ENCODE peak calls at places on chromosomes 1 and 21, in five cellular contexts. W is heart left ventricle, X is HCT116, L is right lobe of liver, S is GM12878. Y is an unnamed sample.

GRCh38 chr1:55504306-55504706 is 289.1 kb upstream of the USP24 start:
- ATAC-seq in X (no peak), S (no peak), L (no peak), W (no peak), Y (no peak)

GRCh38 chr1:6491480-6491962 is at the start of gene PLEKHG5:
- ATAC-seq in S (no peak), L (no peak), W (no peak), X (peak; percentile 14), Y (no peak)

GRCh38 chr1:43306688-43307457 is 6.1 kb downstream of the TIE1 start:
- ATAC-seq in S (no peak), X (no peak), L (peak; percentile 25), W (no peak), Y (no peak)

GRCh38 chr1:203450016-203450415 is 25.6 kb upstream of the PRELP start:
- ATAC-seq in S (no peak), X (no peak), W (no peak), L (no peak), Y (no peak)

GRCh38 chr1:165451696-165452095 is 6.8 kb upstream of the RXRG start:
- ATAC-seq in X (no peak), W (no peak), L (no peak), S (no peak), Y (no peak)

GRCh38 chr1:4684142-4684541 is 29.7 kb downstream of the AJAP1 start:
- ATAC-seq in X (no peak), W (no peak), L (no peak), S (no peak), Y (no peak)

GRCh38 chr1:9250336-9250585 is 15.7 kb downstream of the H6PD start:
- ATAC-seq in W (no peak), X (peak; percentile 41), L (no peak), S (no peak), Y (no peak)

GRCh38 chr1:61190476-61191067 is 108.2 kb downstream of the NFIA start:
- ATAC-seq in S (no peak), L (no peak), X (no peak), W (no peak), Y (no peak)

GRCh38 chr1:12544992-12545391 is 73.0 kb downstream of the DHRS3 start:
- ATAC-seq in L (no peak), W (no peak), S (no peak), X (no peak), Y (no peak)

GRCh38 chr1:118931876-118932275 is 56.3 kb downstream of the TBX15 start:
- ATAC-seq in X (no peak), W (no peak), L (no peak), S (no peak), Y (no peak)

DNA sequence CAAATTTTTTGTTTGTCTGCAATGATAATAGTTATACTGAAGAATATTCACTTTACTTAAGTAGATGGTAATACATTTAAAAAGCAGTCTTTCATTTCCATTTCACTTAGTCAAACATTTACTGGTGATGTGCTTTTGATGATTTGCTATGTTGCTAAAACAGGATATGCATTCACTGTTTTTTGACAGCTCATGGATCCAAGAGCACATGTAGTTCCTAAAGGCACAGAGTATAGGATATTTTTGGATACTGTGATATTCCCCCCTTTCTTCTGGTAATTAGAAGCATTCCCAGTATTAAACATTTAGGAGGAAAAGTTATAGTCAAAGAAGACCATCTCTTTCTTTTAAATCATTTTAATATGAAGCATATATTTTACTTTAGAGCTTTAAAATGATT is 45.9 kb downstream of the RAP1A start:
- ATAC-seq in L (no peak), S (no peak), X (no peak), W (peak; percentile 75), Y (no peak)
- H3K4me1 ChIP-seq in L (peaks cover 10% of the 10 kb centered on the region), S (peaks cover 12% of the 10 kb centered on the region), X (no peaks in the 10 kb centered on the region), W (peaks cover 76% of the 10 kb centered on the region), Y (peaks cover 23% of the 10 kb centered on the region)

GRCh38 chr1:248825909-248826760 is at the start of gene SH3BP5L:
- ATAC-seq in X (peak; percentile 89), S (peak; percentile 91), L (peak; percentile 92), W (peak; percentile 97), Y (peak; percentile 97)
- TF ChIP-seq POLR2A in X (no peak), S (peak; percentile 82), L (peak; percentile 77), W (peak; percentile 70), Y (peak; percentile 88)

GRCh38 chr1:21342961-21343838 is 52.9 kb upstream of the ECE1 start:
- ATAC-seq in S (peak; percentile 66), W (no peak), L (no peak), X (no peak), Y (no peak)
- H3K4me1 ChIP-seq in S (peaks cover 34% of the 10 kb centered on the region), W (peaks cover 65% of the 10 kb centered on the region), L (peaks cover 4% of the 10 kb centered on the region), X (peaks cover 33% of the 10 kb centered on the region), Y (peaks cover 94% of the 10 kb centered on the region)

DNA sequence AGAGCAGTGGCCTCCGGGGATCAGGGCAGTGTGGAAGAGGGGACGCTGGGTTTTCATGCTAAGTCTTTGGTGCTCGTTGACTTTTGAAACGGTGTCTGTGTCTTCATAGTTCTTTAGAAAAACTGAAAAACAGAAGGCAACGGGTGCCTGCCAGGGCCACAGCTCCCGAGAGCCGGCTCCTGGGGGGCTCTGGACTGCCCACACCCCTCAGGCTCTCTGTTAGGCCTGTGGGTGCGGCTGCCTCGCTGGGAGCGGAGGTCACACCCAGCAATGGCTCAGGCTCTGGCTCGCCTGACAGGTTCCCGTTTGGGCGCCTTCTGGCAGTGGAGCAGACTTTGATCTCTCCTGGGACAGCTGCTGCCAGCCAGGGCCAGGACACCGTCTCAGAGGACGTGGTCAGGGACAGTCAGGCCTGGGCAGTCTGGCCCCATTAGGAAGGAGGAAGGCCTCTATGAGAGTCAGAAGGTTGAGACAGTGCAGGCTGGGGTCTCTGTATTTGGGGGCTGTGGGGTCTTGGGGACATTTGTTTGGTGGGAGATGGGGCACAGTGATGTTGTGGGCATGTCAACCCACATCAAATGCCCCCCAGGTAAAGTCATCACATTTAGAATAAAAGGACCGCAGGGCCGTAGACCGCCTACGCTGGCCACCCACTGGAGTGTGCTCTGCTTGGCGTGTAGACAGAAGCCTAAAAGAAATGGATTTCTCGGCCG is 5.6 kb downstream of the ARHGEF16 start:
- ATAC-seq in L (peak; percentile 88), W (no peak), S (no peak), X (peak; percentile 51), Y (no peak)
- TF ChIP-seq POLR2A in L (no peak), W (no peak), S (no peak), X (no peak), Y (no peak)

GRCh38 chr21:45465105-45465504 is 60.1 kb downstream of the COL18A1 start:
- ATAC-seq in L (no peak), X (no peak), W (no peak), S (peak; percentile 54), Y (no peak)
- H3K4me1 ChIP-seq in L (peaks cover 11% of the 10 kb centered on the region), X (peaks cover 3% of the 10 kb centered on the region), W (peaks cover 7% of the 10 kb centered on the region), S (no peaks in the 10 kb centered on the region), Y (no peaks in the 10 kb centered on the region)

GRCh38 chr1:156193488-156194299 is at the start of gene SLC25A44:
- ATAC-seq in S (peak; percentile 96), X (peak; percentile 96), W (peak; percentile 100), L (peak; percentile 89), Y (peak; percentile 100)
- TF ChIP-seq POLR2A in S (peak; percentile 89), X (peak; percentile 48), W (peak; percentile 71), L (peak; percentile 83), Y (peak; percentile 51)

GRCh38 chr1:156750191-156750931 is 1.1 kb downstream of the HDGF start:
- ATAC-seq in L (no peak), X (peak; percentile 7), S (peak; percentile 2), W (no peak), Y (no peak)
- H3K4me1 ChIP-seq in L (peaks cover 6% of the 10 kb centered on the region), X (peaks cover 29% of the 10 kb centered on the region), S (peaks cover 24% of the 10 kb centered on the region), W (peaks cover 62% of the 10 kb centered on the region), Y (peaks cover 39% of the 10 kb centered on the region)

GRCh38 chr1:15948600-15949452 is 27.1 kb downstream of the ZBTB17 start:
- ATAC-seq in X (no peak), S (peak; percentile 18), L (no peak), W (peak; percentile 60), Y (peak; percentile 70)
- TF ChIP-seq POLR2A in X (no peak), S (no peak), L (no peak), W (no peak), Y (no peak)

GRCh38 chr1:24058671-24059455 is 53.1 kb downstream of the MYOM3 start:
- ATAC-seq in L (no peak), W (no peak), X (no peak), S (no peak), Y (no peak)
- H3K4me1 ChIP-seq in L (no peaks in the 10 kb centered on the region), W (no peaks in the 10 kb centered on the region), X (no peaks in the 10 kb centered on the region), S (no peaks in the 10 kb centered on the region), Y (no peaks in the 10 kb centered on the region)

GRCh38 chr1:94207695-94208094 is 29.7 kb downstream of the ARHGAP29 start:
- ATAC-seq in S (no peak), L (peak; percentile 14), W (no peak), X (no peak), Y (no peak)

GRCh38 chr1:94209425-94209824 is 28.0 kb downstream of the ARHGAP29 start:
- ATAC-seq in S (no peak), L (peak; percentile 95), W (no peak), X (no peak), Y (peak; percentile 78)

GRCh38 chr1:94209982-94210381 is 27.4 kb downstream of the ARHGAP29 start:
- ATAC-seq in L (no peak), W (no peak), S (no peak), X (no peak), Y (no peak)

GRCh38 chr1:94202241-94202640 is 35.1 kb downstream of the ARHGAP29 start:
- ATAC-seq in L (no peak), X (no peak), W (no peak), S (no peak), Y (no peak)

GRCh38 chr1:94205639-94206038 is 31.7 kb downstream of the ARHGAP29 start:
- ATAC-seq in L (no peak), W (no peak), S (no peak), X (no peak), Y (no peak)
- TF ChIP-seq POLR2A in L (no peak), W (no peak), S (no peak), X (no peak), Y (no peak)

Y was measured in gastroesophageal sphincter.